ENCODE peak calls at places on chromosomes 6 and 20, in nine cellular contexts. M is mammary epithelial cell, D is pancreas, K is heart left ventricle, Y is adrenal gland, I is BJ, G is HFF-Myc, A is cardiac muscle cell, N is cardiac fibroblast. T is an unnamed sample.
A peak's percentile ranks its signal among the peaks of the same experiment; 100 is the strongest.

GRCh38 chr6:144721232-144721631 is 436.1 kb downstream of the UTRN start:
- DNase-seq in M (no peak), D (no peak), K (no peak), Y (no peak), I (no peak), G (no peak), A (no peak), N (no peak), T (no peak)

GRCh38 chr6:53645850-53646249 is 19.7 kb downstream of the KLHL31 start:
- DNase-seq in M (no peak), D (no peak), K (no peak), Y (no peak), I (no peak), G (no peak), A (no peak), N (no peak), T (no peak)

GRCh38 chr6:40347571-40348011 is 239.6 kb downstream of the LRFN2 start:
- DNase-seq in M (no peak), D (no peak), K (no peak), Y (no peak), I (no peak), G (no peak), A (no peak), N (no peak), T (no peak)

GRCh38 chr6:121896771-121897170 is 461.3 kb downstream of the GJA1 start:
- DNase-seq in M (peak; percentile 50), D (no peak), K (no peak), Y (no peak), I (no peak), G (no peak), A (no peak), N (no peak), T (no peak)

GRCh38 chr6:141421378-141421777 is 711.3 kb upstream of the GJE1 start:
- DNase-seq in M (peak; percentile 80), D (no peak), K (no peak), Y (no peak), I (peak; percentile 69), G (peak; percentile 67), A (peak; percentile 66), N (peak; percentile 88), T (peak; percentile 77)

GRCh38 chr6:129498950-129499870 is 210.8 kb downstream of the ARHGAP18 start:
- DNase-seq in M (peak; percentile 75), D (no peak), K (no peak), Y (no peak), I (no peak), G (peak; percentile 78), A (peak; percentile 70), N (peak; percentile 79), T (peak; percentile 75)

GRCh38 chr6:106411643-106412200 is 51.2 kb downstream of the CRYBG1 start:
- DNase-seq in M (no peak), D (peak; percentile 33), K (no peak), Y (no peak), I (no peak), G (no peak), A (no peak), N (no peak), T (no peak)

GRCh38 chr20:19048898-19049889 is 163.2 kb upstream of the SLC24A3 start:
- DNase-seq in M (no peak), D (no peak), K (peak; percentile 35), Y (no peak), I (no peak), G (no peak), A (no peak), N (no peak), T (no peak)

GRCh38 chr6:84766796-84767590 is 2.6 kb upstream of the TBX18 start:
- DNase-seq in M (no peak), D (no peak), K (no peak), Y (no peak), I (no peak), G (no peak), A (no peak), N (no peak), T (peak; percentile 47)

GRCh38 chr6:5712349-5713215 is 294.1 kb downstream of the NRN1 start:
- DNase-seq in M (no peak), D (no peak), K (no peak), Y (no peak), I (no peak), G (no peak), A (no peak), N (no peak), T (no peak)

GRCh38 chr20:52536841-52537400 is 345.3 kb upstream of the ZFP64 start:
- DNase-seq in M (no peak), D (no peak), K (no peak), Y (no peak), I (no peak), G (peak; percentile 16), A (no peak), N (no peak), T (no peak)

GRCh38 chr20:61487346-61488022 is 235.4 kb downstream of the CDH4 start:
- DNase-seq in M (no peak), D (no peak), K (no peak), Y (no peak), I (no peak), G (no peak), A (no peak), N (no peak), T (no peak)

DNA sequence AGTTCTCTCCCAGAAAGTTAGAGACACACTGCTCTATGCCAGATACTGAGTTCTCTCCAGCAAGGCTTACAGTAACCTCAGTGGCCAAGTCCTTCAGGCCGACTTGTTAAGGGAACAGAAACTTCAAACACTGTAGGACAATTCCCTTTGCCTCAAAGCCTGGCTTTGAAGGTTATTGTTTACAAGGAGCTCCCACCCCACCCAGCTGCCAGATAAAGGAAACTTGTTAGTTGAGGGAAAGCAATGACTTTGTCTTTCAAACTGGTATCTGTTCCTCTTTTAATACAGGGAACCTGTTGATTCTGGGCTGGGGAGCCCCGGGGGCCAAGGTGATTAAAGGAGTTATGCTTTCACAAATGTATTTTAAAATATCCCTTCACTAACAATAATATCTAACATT is 27.7 kb upstream of the CDKN1A start:
- DNase-seq in M (no peak), D (no peak), K (no peak), Y (no peak), I (no peak), G (no peak), A (no peak), N (no peak), T (no peak)
- H3K4me3 ChIP-seq in M (no peak overlapping the region), D (no peak overlapping the region), K (no peak overlapping the region), Y (no peak overlapping the region), I (no peak overlapping the region), G (no peak overlapping the region), A (no peak overlapping the region), N (no peak overlapping the region), T (no peak overlapping the region)

GRCh38 chr20:21643417-21643816 is 62.0 kb upstream of the PAX1 start:
- DNase-seq in M (peak; percentile 33), D (no peak), K (no peak), Y (no peak), I (no peak), G (no peak), A (no peak), N (no peak), T (no peak)

DNA sequence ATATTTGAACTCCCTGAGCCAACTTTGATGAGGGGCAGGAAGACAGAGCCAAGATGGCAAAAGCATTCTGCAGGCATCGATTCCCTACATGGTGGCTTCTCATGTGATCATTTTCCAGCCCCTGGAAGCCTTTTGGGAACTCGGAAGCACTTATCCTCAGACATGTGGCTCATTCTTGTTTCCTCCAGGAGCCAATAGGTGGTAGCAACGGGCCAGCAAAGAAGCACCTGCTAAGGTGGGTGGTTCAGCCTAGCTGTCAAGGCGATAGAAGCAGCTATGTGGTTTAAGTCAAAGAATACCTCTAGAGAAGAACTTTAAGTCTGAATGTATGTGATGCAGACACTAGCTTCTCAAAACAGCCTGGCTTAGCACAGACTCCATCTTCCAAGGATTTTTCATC is 64.9 kb upstream of the PAX1 start:
- DNase-seq in M (peak; percentile 21), D (no peak), K (no peak), Y (no peak), I (no peak), G (no peak), A (no peak), N (no peak), T (no peak)
- TF ChIP-seq CTCF in M (peak; percentile 49), D (no peak), K (no peak), Y (no peak), I (no peak), G (no peak), A (no peak), N (no peak), T (no peak)

GRCh38 chr6:168616807-168617756 is 176.1 kb downstream of the SMOC2 start:
- DNase-seq in M (no peak), D (no peak), K (peak; percentile 31), Y (no peak), I (no peak), G (no peak), A (no peak), N (peak; percentile 9), T (no peak)

GRCh38 chr6:168618546-168619315 is 177.7 kb downstream of the SMOC2 start:
- DNase-seq in M (no peak), D (no peak), K (no peak), Y (no peak), I (no peak), G (no peak), A (no peak), N (no peak), T (no peak)

GRCh38 chr6:168612586-168612985 is 171.6 kb downstream of the SMOC2 start:
- DNase-seq in M (no peak), D (no peak), K (no peak), Y (no peak), I (no peak), G (no peak), A (no peak), N (no peak), T (no peak)

GRCh38 chr6:168619560-168620314 is 178.8 kb downstream of the SMOC2 start:
- DNase-seq in M (no peak), D (no peak), K (no peak), Y (no peak), I (no peak), G (no peak), A (no peak), N (no peak), T (no peak)

DNA sequence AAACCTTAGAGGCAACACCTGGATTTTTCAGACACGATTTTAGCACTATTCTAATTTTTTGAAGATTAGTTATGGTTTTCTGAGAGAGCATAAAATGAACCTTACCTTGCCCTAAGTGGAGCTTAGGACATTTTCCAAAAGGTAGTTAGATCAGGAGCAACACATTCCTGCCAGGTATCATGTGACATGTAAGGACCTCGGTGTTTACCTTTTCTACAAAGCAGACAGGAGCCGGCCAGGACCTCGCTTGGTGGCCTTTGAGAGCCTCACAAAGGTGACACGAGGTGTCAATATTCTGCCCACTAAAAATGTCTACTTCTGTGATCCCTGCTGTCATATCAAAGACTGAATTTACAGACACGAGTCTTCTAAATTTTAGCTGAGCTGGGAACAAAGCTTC is 174.9 kb downstream of the SMOC2 start:
- DNase-seq in M (no peak), D (no peak), K (no peak), Y (no peak), I (no peak), G (no peak), A (no peak), N (no peak), T (no peak)
- H3K4me3 ChIP-seq in M (no peak overlapping the region), D (no peak overlapping the region), K (no peak overlapping the region), Y (no peak overlapping the region), I (no peak overlapping the region), G (no peak overlapping the region), A (no peak overlapping the region), N (no peak overlapping the region), T (no peak overlapping the region)

DNA sequence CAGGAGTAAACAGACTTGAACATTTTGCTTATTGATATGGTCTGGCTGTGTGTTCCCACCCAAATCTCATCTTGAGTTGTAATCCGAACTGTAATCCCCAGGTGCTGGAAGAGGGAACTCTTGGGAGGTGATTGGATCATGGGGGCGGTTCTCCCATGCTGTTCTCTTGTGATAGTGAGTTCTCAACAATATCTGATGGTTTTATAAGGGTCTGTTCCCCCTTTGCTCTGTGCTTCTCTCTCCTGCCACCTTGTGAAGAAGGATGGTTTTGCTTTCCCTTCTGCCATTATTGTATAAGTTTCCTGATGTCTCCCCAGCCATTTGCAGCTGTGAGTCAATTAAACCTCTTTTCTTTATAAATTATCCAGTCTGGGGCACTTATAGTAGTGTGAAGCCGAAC is 40.0 kb downstream of the MYLIP start:
- DNase-seq in M (no peak), D (no peak), K (no peak), Y (no peak), I (no peak), G (no peak), A (peak; percentile 66), N (peak; percentile 38), T (peak; percentile 65)
- TF ChIP-seq CTCF in M (peak; percentile 48), D (no peak), K (no peak), Y (peak; percentile 30), I (peak; percentile 60), G (peak; percentile 48), A (peak; percentile 75), N (peak; percentile 56), T (peak; percentile 79)